ENCODE peak calls at places on chromosomes 1 and 21, in six cellular contexts. H is stomach, R is endodermal cell, L is MM.1S, N is IMR-90, Q is astrocyte of the cerebellum. I is an unnamed sample.
A peak's percentile ranks its signal among the peaks of the same experiment; 100 is the strongest.

GRCh38 chr21:42781150-42781980 is 98.0 kb downstream of the WDR4 start:
- DNase-seq in H (peak; percentile 34), R (peak; percentile 88), L (no peak), N (no peak), Q (no peak), I (no peak)

GRCh38 chr1:222654849-222655248 is 37.0 kb downstream of the MIA3 start:
- DNase-seq in H (peak; percentile 39), R (no peak), L (peak; percentile 95), N (no peak), Q (no peak), I (peak; percentile 53)

GRCh38 chr1:67333603-67334002 is 25.9 kb downstream of the IL12RB2 start:
- DNase-seq in H (no peak), R (no peak), L (no peak), N (no peak), Q (no peak), I (no peak)

GRCh38 chr1:151935154-151935553 is 25.8 kb upstream of the THEM4 start:
- DNase-seq in H (no peak), R (no peak), L (no peak), N (peak; percentile 41), Q (no peak), I (no peak)

GRCh38 chr1:178768423-178768822 is 43.4 kb downstream of the RALGPS2 start:
- DNase-seq in H (no peak), R (peak; percentile 60), L (peak; percentile 66), N (no peak), Q (no peak), I (peak; percentile 50)

GRCh38 chr21:18168108-18168507 is 76.5 kb upstream of the CHODL start:
- DNase-seq in H (no peak), R (no peak), L (no peak), N (no peak), Q (no peak), I (no peak)

GRCh38 chr1:180358649-180359048 is 128.6 kb downstream of the LHX4 start:
- DNase-seq in H (no peak), R (no peak), L (no peak), N (peak; percentile 22), Q (no peak), I (no peak)

GRCh38 chr1:162475539-162476185 is 22.0 kb upstream of the UHMK1 start:
- DNase-seq in H (no peak), R (peak; percentile 82), L (no peak), N (no peak), Q (no peak), I (no peak)

GRCh38 chr1:33155877-33156538 is 25.8 kb downstream of the TRIM62 start:
- DNase-seq in H (no peak), R (no peak), L (no peak), N (no peak), Q (no peak), I (no peak)

GRCh38 chr1:150564051-150564991 is 15.1 kb downstream of the MCL1 start:
- DNase-seq in H (no peak), R (peak; percentile 54), L (peak; percentile 49), N (no peak), Q (no peak), I (no peak)

GRCh38 chr1:117658676-117659075 is 52.8 kb downstream of the TENT5C start:
- DNase-seq in H (peak; percentile 47), R (no peak), L (peak; percentile 84), N (no peak), Q (no peak), I (peak; percentile 60)

GRCh38 chr1:227889047-227889862 is 58.5 kb downstream of the WNT9A start:
- DNase-seq in H (peak; percentile 18), R (peak; percentile 78), L (no peak), N (no peak), Q (no peak), I (no peak)

GRCh38 chr1:31154000-31154631 is 85.6 kb downstream of the NKAIN1 start:
- DNase-seq in H (no peak), R (no peak), L (no peak), N (no peak), Q (no peak), I (no peak)
- H3K4me3 ChIP-seq in H (peak overlapping the region; percentile 74), R (peak overlapping the region; percentile 72), L (peak overlapping the region; percentile 55), N (peak overlapping the region; percentile 50), Q (peak overlapping the region; percentile 61), I (peak overlapping the region; percentile 44)

GRCh38 chr1:182107218-182107617 is 45.7 kb upstream of the ZNF648 start:
- DNase-seq in H (no peak), R (no peak), L (no peak), N (no peak), Q (no peak), I (no peak)

GRCh38 chr1:182113879-182114626 is 52.5 kb upstream of the ZNF648 start:
- DNase-seq in H (peak; percentile 51), R (no peak), L (no peak), N (no peak), Q (peak; percentile 48), I (no peak)

GRCh38 chr1:182109780-182110179 is 48.3 kb upstream of the ZNF648 start:
- DNase-seq in H (no peak), R (no peak), L (no peak), N (no peak), Q (no peak), I (no peak)

GRCh38 chr1:182111496-182111895 is 50.0 kb upstream of the ZNF648 start:
- DNase-seq in H (peak; percentile 93), R (no peak), L (no peak), N (no peak), Q (no peak), I (no peak)

GRCh38 chr1:182110635-182111034 is 49.1 kb upstream of the ZNF648 start:
- DNase-seq in H (no peak), R (peak; percentile 60), L (no peak), N (no peak), Q (no peak), I (no peak)
- TF ChIP-seq CTCF in H (no peak), R (peak; percentile 50), L (no peak), N (no peak), Q (no peak), I (no peak)

DNA sequence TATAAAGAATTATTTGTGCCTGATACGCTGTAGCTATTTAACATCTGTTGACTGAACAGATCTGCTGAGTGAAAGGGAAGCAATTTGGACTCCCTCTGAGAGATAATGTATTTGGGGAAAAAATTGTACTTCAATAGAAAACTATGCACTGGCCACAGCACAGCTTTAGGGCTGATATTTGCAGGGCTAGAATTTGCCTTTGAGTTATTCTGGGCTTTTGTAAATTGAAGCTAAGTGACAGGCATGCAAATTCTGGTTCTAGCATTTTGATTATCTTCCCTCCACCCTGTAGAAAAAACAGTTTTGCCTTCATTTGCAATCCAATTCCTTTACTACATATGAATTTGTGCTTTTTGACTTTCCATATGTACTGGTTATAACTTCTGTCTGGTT is 7.9 kb downstream of the KYAT3 start:
- DNase-seq in H (no peak), R (no peak), L (no peak), N (no peak), Q (no peak), I (no peak)
- H3K4me3 ChIP-seq in H (peak overlapping the region; percentile 23), R (no peak overlapping the region), L (no peak overlapping the region), N (no peak overlapping the region), Q (no peak overlapping the region), I (no peak overlapping the region)

DNA sequence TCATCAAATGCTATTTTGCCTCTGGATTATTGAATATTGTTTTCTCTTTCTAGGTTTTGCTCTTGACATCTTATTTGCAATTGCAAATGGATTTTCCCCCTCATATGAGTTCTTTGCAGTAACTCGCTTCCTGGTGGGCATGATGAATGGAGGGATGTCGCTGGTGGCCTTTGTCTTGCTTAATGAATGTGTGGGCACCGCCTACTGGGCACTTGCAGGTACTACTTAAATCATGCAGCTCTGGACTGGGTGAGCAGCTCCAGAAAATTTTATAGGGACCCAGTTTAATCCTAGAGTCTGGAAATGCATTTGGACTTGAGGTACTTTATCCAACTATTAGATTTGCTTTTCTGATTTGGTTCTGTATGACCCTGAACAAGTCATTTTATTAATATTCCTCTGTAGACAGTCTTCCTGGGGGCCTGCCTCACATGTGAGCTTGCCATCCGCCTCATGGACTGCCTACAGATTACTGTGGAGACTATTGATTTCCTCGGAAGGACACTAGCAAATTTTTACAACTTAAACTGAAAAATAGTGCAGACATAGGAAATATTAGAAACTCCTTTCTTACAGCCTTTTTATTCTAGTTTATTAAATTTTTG is 44.5 kb downstream of the SLC22A15 start:
- DNase-seq in H (peak; percentile 57), R (peak; percentile 88), L (peak; percentile 48), N (peak; percentile 40), Q (peak; percentile 38), I (peak; percentile 50)
- TF ChIP-seq CTCF in H (peak; percentile 45), R (peak; percentile 84), L (peak; percentile 49), N (peak; percentile 38), Q (peak; percentile 71), I (peak; percentile 63)

GRCh38 chr1:201375169-201375568 is 2.3 kb downstream of the TNNT2 start:
- DNase-seq in H (no peak), R (peak; percentile 76), L (no peak), N (no peak), Q (no peak), I (no peak)

GRCh38 chr1:201378804-201379203 is 1.3 kb upstream of the TNNT2 start:
- DNase-seq in H (no peak), R (no peak), L (no peak), N (no peak), Q (no peak), I (no peak)

GRCh38 chr1:201377611-201378092 is at the start of gene TNNT2:
- DNase-seq in H (no peak), R (no peak), L (no peak), N (peak; percentile 28), Q (no peak), I (no peak)

GRCh38 chr1:201376107-201376463 is 1.4 kb downstream of the TNNT2 start:
- DNase-seq in H (no peak), R (no peak), L (no peak), N (no peak), Q (no peak), I (no peak)

GRCh38 chr1:201376464-201377374 is 761 bp downstream of the TNNT2 start:
- DNase-seq in H (peak; percentile 38), R (peak; percentile 96), L (peak; percentile 25), N (peak; percentile 46), Q (no peak), I (no peak)
- H3K4me3 ChIP-seq in H (no peak overlapping the region), R (no peak overlapping the region), L (no peak overlapping the region), N (no peak overlapping the region), Q (no peak overlapping the region), I (no peak overlapping the region)

GRCh38 chr1:193069748-193070394 is 10.5 kb downstream of the RO60 start:
- DNase-seq in H (no peak), R (peak; percentile 76), L (peak; percentile 40), N (no peak), Q (no peak), I (no peak)

GRCh38 chr1:193070942-193071341 is 11.5 kb downstream of the RO60 start:
- DNase-seq in H (no peak), R (no peak), L (peak; percentile 56), N (no peak), Q (no peak), I (no peak)

GRCh38 chr1:193066606-193067005 is 7.2 kb downstream of the RO60 start:
- DNase-seq in H (no peak), R (no peak), L (no peak), N (no peak), Q (no peak), I (no peak)

GRCh38 chr1:193068013-193068412 is 8.6 kb downstream of the RO60 start:
- DNase-seq in H (no peak), R (no peak), L (no peak), N (no peak), Q (no peak), I (no peak)

DNA sequence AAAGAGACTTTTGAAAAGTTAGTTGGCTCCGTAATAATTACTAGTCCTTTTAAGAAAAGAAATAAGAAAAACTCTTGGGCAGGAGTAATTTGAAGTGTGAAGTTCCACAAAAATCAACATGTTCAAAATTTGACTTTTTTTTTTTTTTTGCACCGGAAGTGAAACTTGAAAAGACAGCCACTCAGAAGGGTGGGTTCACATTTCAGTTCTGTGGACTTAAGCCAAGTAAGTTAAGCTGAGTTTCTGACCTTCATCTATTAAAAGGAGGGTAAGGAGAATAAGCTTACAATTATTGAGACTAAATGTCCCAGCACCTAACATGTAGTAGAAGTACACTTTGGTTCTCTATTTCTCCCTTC is 11.0 kb downstream of the RO60 start:
- DNase-seq in H (no peak), R (no peak), L (peak; percentile 50), N (no peak), Q (no peak), I (no peak)
- TF ChIP-seq CTCF in H (no peak), R (peak; percentile 7), L (no peak), N (no peak), Q (no peak), I (no peak)